ENCODE peak calls at places on chromosomes 4 and X, in ten cellular contexts. A is thoracic aorta; Y is CD8-positive, alpha-beta memory T cell; N is ascending aorta; K is sigmoid colon; O is fibroblast of lung; U is right lobe of liver; E is pancreas; R is naive thymus-derived CD4-positive, alpha-beta T cell; S is spleen. I is an unnamed sample.

GRCh38 chr4:109278594-109279031 is 23.8 kb downstream of the COL25A1 start:
- DNase-seq in N (no peak), S (no peak), U (no peak), Y (no peak), K (no peak), R (no peak), A (no peak), E (no peak), O (no peak), I (no peak)

GRCh38 chr4:25233737-25234389 is at the start of gene PI4K2B:
- DNase-seq in N (peak; percentile 92), A (peak; percentile 35), S (peak; percentile 98), E (peak; percentile 96), Y (peak; percentile 93), U (peak; percentile 94), O (peak; percentile 70), R (peak; percentile 94), K (peak; percentile 93), I (peak; percentile 91)

GRCh38 chr4:4734425-4734824 is 125.0 kb upstream of the MSX1 start:
- DNase-seq in S (no peak), Y (no peak), R (no peak), E (no peak), A (no peak), U (no peak), N (no peak), K (peak; percentile 36), O (no peak), I (no peak)

GRCh38 chr4:141388483-141388882 is 167.8 kb downstream of the ZNF330 start:
- DNase-seq in S (no peak), Y (no peak), N (no peak), E (no peak), A (no peak), K (no peak), O (peak; percentile 97), U (no peak), R (no peak), I (no peak)

GRCh38 chrX:140249122-140249521 is 255.7 kb downstream of the SOX3 start:
- DNase-seq in S (no peak), E (no peak), R (no peak), O (no peak), A (no peak), N (no peak), K (no peak), Y (no peak), U (no peak), I (no peak)

GRCh38 chrX:123884809-123885408 is 25.1 kb downstream of the XIAP start:
- DNase-seq in S (no peak), K (no peak), O (peak; percentile 38), Y (no peak), U (no peak), A (no peak), N (no peak), E (peak; percentile 22), R (peak; percentile 55), I (no peak)

GRCh38 chr4:101355767-101356702 is 8.7 kb upstream of the PPP3CA start:
- DNase-seq in O (peak; percentile 94), S (no peak), N (no peak), K (no peak), E (no peak), Y (no peak), A (no peak), R (no peak), U (no peak), I (peak; percentile 63)

GRCh38 chr4:152325831-152326230 is 210.1 kb downstream of the FBXW7 start:
- DNase-seq in Y (no peak), E (no peak), K (no peak), R (no peak), S (no peak), A (no peak), U (no peak), N (no peak), O (no peak), I (no peak)

GRCh38 chr4:154953691-154954090 is 172.6 kb downstream of the RBM46 start:
- DNase-seq in O (no peak), N (no peak), R (no peak), A (no peak), U (no peak), K (no peak), E (no peak), S (no peak), Y (no peak), I (no peak)

GRCh38 chr4:176789955-176790354 is 2.8 kb downstream of the VEGFC start:
- DNase-seq in R (no peak), Y (no peak), U (no peak), A (no peak), S (no peak), K (no peak), N (no peak), E (peak; percentile 11), O (peak; percentile 71), I (no peak)

GRCh38 chr4:15677507-15677988 is 4.1 kb upstream of the FAM200B start:
- DNase-seq in R (no peak), S (no peak), N (no peak), K (no peak), Y (no peak), U (no peak), O (peak; percentile 74), E (peak; percentile 79), A (no peak), I (peak; percentile 48)

GRCh38 chr4:152729466-152729865 is 49.7 kb upstream of the TMEM154 start:
- DNase-seq in K (no peak), E (no peak), N (no peak), R (no peak), S (no peak), U (no peak), A (no peak), O (peak; percentile 47), Y (no peak), I (no peak)

GRCh38 chr4:65416875-65417274 is 253.4 kb downstream of the EPHA5 start:
- DNase-seq in U (peak; percentile 74), Y (no peak), N (no peak), A (no peak), O (peak; percentile 58), E (peak; percentile 96), K (no peak), S (no peak), R (no peak), I (no peak)

GRCh38 chrX:21354725-21355124 is 19.5 kb upstream of the CNKSR2 start:
- DNase-seq in A (no peak), S (no peak), Y (no peak), K (no peak), E (no peak), R (no peak), U (no peak), O (no peak), N (no peak), I (no peak)

GRCh38 chr4:140252144-140252741 is 98.3 kb upstream of the MAML3 start:
- DNase-seq in Y (no peak), K (peak; percentile 75), S (no peak), R (no peak), U (no peak), E (no peak), A (no peak), O (no peak), N (peak; percentile 65), I (peak; percentile 49)

GRCh38 chrX:27086221-27086620 is 376.9 kb downstream of the PPP4R3C start:
- DNase-seq in A (no peak), E (no peak), Y (no peak), U (no peak), K (no peak), N (no peak), R (no peak), O (no peak), S (no peak), I (no peak)

GRCh38 chrX:18649498-18649951 is 22.4 kb downstream of the RS1 start:
- DNase-seq in K (no peak), N (no peak), E (no peak), R (no peak), U (no peak), A (no peak), O (no peak), Y (no peak), S (no peak), I (peak; percentile 28)

GRCh38 chrX:98407526-98408049 is 1523.9 kb downstream of the RPA4 start:
- DNase-seq in U (no peak), O (no peak), Y (no peak), E (no peak), A (no peak), S (no peak), N (no peak), K (no peak), R (no peak), I (no peak)

GRCh38 chrX:98412058-98412457 is 1528.3 kb downstream of the RPA4 start:
- DNase-seq in K (no peak), A (no peak), S (no peak), R (no peak), U (no peak), O (no peak), E (no peak), N (no peak), Y (no peak), I (no peak)
- H3K4me1 ChIP-seq in K (no peaks in the 10 kb centered on the region), A (no peaks in the 10 kb centered on the region), S (no peaks in the 10 kb centered on the region), R (no peaks in the 10 kb centered on the region), U (no peaks in the 10 kb centered on the region), O (no peaks in the 10 kb centered on the region), E (no peaks in the 10 kb centered on the region), N (no peaks in the 10 kb centered on the region), Y (no peaks in the 10 kb centered on the region), I (no peaks in the 10 kb centered on the region)

GRCh38 chr4:98686847-98687246 is 28.4 kb upstream of the TSPAN5 start:
- DNase-seq in O (no peak), Y (no peak), K (no peak), U (no peak), R (no peak), N (no peak), E (no peak), A (no peak), S (no peak), I (no peak)
- H3K4me1 ChIP-seq in O (no peaks in the 10 kb centered on the region), Y (peaks cover 22% of the 10 kb centered on the region), K (no peaks in the 10 kb centered on the region), U (peaks cover 12% of the 10 kb centered on the region), R (peaks cover 36% of the 10 kb centered on the region), N (no peaks in the 10 kb centered on the region), E (no peaks in the 10 kb centered on the region), A (no peaks in the 10 kb centered on the region), S (no peaks in the 10 kb centered on the region), I (peaks cover 35% of the 10 kb centered on the region)

DNA sequence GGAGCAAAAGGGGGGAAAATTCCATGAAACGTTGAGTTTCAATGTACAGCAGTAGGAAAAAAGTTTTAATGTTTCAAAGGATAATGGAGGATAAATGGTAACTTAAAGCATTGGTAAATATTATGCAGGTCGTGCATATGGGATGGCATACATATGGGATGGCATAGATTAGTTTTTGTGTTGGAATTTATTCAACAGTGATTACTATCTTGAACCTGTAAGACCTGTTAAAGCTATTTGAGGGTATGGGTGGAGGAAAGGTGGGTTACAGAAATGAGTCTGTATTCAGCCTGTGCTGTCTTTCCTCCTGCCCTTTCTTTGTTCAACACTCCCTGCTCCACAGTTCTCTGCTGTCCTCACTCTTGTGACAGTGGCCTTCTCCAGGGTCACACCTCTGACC is 54.6 kb downstream of the ARHGAP10 start:
- DNase-seq in U (no peak), A (no peak), K (no peak), Y (no peak), N (no peak), R (no peak), E (no peak), O (no peak), S (no peak), I (no peak)
- H3K4me1 ChIP-seq in U (no peaks in the 10 kb centered on the region), A (peaks cover 47% of the 10 kb centered on the region), K (no peaks in the 10 kb centered on the region), Y (no peaks in the 10 kb centered on the region), N (no peaks in the 10 kb centered on the region), R (no peaks in the 10 kb centered on the region), E (no peaks in the 10 kb centered on the region), O (peaks cover 12% of the 10 kb centered on the region), S (no peaks in the 10 kb centered on the region), I (peaks cover 54% of the 10 kb centered on the region)

DNA sequence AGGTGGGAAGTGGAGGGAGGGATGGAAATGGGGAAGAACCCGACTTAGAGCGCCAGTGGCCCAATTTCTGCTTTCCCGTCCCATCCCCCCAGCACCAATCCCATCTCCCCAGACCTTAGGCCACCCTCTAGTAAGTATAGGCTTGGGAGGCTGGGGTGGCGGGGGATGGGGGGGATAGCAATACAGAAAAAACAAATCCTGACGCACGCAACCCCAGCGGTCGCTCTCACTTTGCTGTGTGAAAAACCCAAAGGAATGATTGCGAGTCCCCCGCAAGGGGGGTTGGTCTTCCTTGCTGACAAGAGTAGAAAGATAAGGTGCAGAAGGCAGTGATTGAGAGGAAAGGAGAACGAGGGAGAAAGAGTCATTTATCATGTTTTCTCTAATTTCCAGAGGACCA is 854 bp downstream of the CPE start:
- DNase-seq in U (no peak), O (peak; percentile 44), K (no peak), R (no peak), Y (no peak), S (no peak), E (no peak), A (no peak), N (peak; percentile 76), I (no peak)
- H3K4me1 ChIP-seq in U (no peaks in the 10 kb centered on the region), O (peaks cover 2% of the 10 kb centered on the region), K (no peaks in the 10 kb centered on the region), R (no peaks in the 10 kb centered on the region), Y (no peaks in the 10 kb centered on the region), S (peaks cover 9% of the 10 kb centered on the region), E (no peaks in the 10 kb centered on the region), A (peaks cover 11% of the 10 kb centered on the region), N (no peaks in the 10 kb centered on the region), I (peaks cover 5% of the 10 kb centered on the region)